ENCODE peak calls at places on chromosomes 2 and 18, in five cellular contexts. F, N, D, R and P are unnamed samples.

GRCh38 chr2:75090770-75091515 is 108.4 kb downstream of the TACR1 start:
- DNase-seq in F (no peak), R (no peak), N (no peak), D (no peak), P (no peak)

GRCh38 chr2:120867290-120868231 is 131.9 kb downstream of the GLI2 start:
- DNase-seq in R (peak; percentile 87), D (no peak), N (peak; percentile 55), F (peak; percentile 80), P (peak; percentile 74)

GRCh38 chr2:136693966-136694365 is 71.4 kb upstream of the THSD7B start:
- DNase-seq in D (no peak), N (no peak), R (no peak), F (peak; percentile 11), P (no peak)

GRCh38 chr2:219758907-219759680 is 131.7 kb downstream of the SLC4A3 start:
- DNase-seq in D (no peak), N (no peak), R (no peak), F (no peak), P (no peak)

GRCh38 chr2:64803776-64804175 is 150.1 kb upstream of the SERTAD2 start:
- DNase-seq in D (no peak), R (no peak), F (no peak), N (no peak), P (no peak)

GRCh38 chr2:81714817-81715216 is 1410.3 kb upstream of the LRRTM1 start:
- DNase-seq in F (no peak), R (peak; percentile 24), D (no peak), N (no peak), P (peak; percentile 8)

GRCh38 chr2:8631465-8632005 is 50.3 kb upstream of the ID2 start:
- DNase-seq in R (no peak), N (no peak), F (no peak), D (no peak), P (no peak)

GRCh38 chr2:42567806-42568429 is 514 bp upstream of the MTA3 start:
- DNase-seq in R (peak; percentile 13), N (peak; percentile 18), D (no peak), F (peak; percentile 76), P (no peak)

GRCh38 chr2:210681481-210681880 is 125.1 kb downstream of the CPS1 start:
- DNase-seq in F (no peak), N (no peak), D (peak; percentile 80), R (no peak), P (no peak)

GRCh38 chr2:9422321-9423099 is 818 bp downstream of the ITGB1BP1 start:
- DNase-seq in R (peak; percentile 61), D (no peak), N (peak; percentile 71), F (peak; percentile 47), P (peak; percentile 48)

GRCh38 chr18:75209129-75209951 is at the start of gene PTGR3:
- DNase-seq in F (peak; percentile 87), R (peak; percentile 89), D (peak; percentile 86), N (peak; percentile 76), P (peak; percentile 90)

GRCh38 chr2:227612546-227613271 is 1.9 kb downstream of the SCYGR3 start:
- DNase-seq in R (no peak), F (no peak), D (peak; percentile 13), N (no peak), P (no peak)

GRCh38 chr2:78351208-78351607 is 674.3 kb upstream of the REG3G start:
- DNase-seq in N (peak; percentile 0), D (no peak), F (peak; percentile 4), R (peak; percentile 8), P (peak; percentile 3)

GRCh38 chr2:108383146-108383830 is 5.5 kb downstream of the SULT1C4 start:
- DNase-seq in N (no peak), D (no peak), R (peak; percentile 49), F (peak; percentile 56), P (peak; percentile 22)

GRCh38 chr18:73848656-73849055 is 299.0 kb downstream of the FBXO15 start:
- DNase-seq in D (no peak), F (no peak), N (no peak), R (peak; percentile 14), P (peak; percentile 48)

GRCh38 chr18:46019956-46020355 is 52.1 kb downstream of the PSTPIP2 start:
- DNase-seq in F (no peak), D (no peak), N (no peak), R (no peak), P (no peak)

GRCh38 chr2:122758967-122759366 is 1003.5 kb downstream of the TSN start:
- DNase-seq in R (no peak), D (no peak), N (no peak), F (no peak), P (no peak)

GRCh38 chr2:127525692-127526141 is 572 bp downstream of the IWS1 start:
- DNase-seq in R (peak; percentile 68), D (no peak), F (peak; percentile 42), N (peak; percentile 14), P (peak; percentile 51)

GRCh38 chr18:79506191-79507075 is 110.7 kb downstream of the NFATC1 start:
- DNase-seq in N (no peak), D (no peak), F (peak; percentile 70), R (no peak), P (no peak)

GRCh38 chr2:182302174-182302573 is 124.7 kb downstream of the PDE1A start:
- DNase-seq in R (peak; percentile 47), F (no peak), D (no peak), N (no peak), P (peak; percentile 71)

GRCh38 chr2:122203523-122203922 is 448.1 kb downstream of the TSN start:
- DNase-seq in N (no peak), F (peak; percentile 32), R (peak; percentile 28), D (no peak), P (peak; percentile 92)

GRCh38 chr2:78532762-78533399 is 492.6 kb upstream of the REG3G start:
- DNase-seq in N (no peak), R (no peak), D (no peak), F (peak; percentile 19), P (no peak)